ENCODE peak calls at places on chromosomes 3 and 15, in six cellular contexts. One of them, this sample, is unnamed.

GRCh38 chr3:193768069-193768391 is 175.0 kb downstream of the OPA1 start:
- DNase-seq in endodermal cell: peak
- DNase-seq in epithelial cell of esophagus: peak
- DNase-seq in MCF 10A: no peak
- DNase-seq in Calu3: no peak
- DNase-seq in neural progenitor cell: no peak
- DNase-seq in this sample: no peak

GRCh38 chr15:32774022-32774421 is 56.2 kb downstream of the GREM1 start:
- DNase-seq in endodermal cell: no peak
- DNase-seq in neural progenitor cell: no peak
- DNase-seq in MCF 10A: peak
- DNase-seq in epithelial cell of esophagus: peak
- DNase-seq in Calu3: no peak
- DNase-seq in this sample: peak

GRCh38 chr15:64369078-64369607 is 12.1 kb downstream of the PCLAF start:
- DNase-seq in Calu3: no peak
- DNase-seq in MCF 10A: no peak
- DNase-seq in epithelial cell of esophagus: no peak
- DNase-seq in endodermal cell: no peak
- DNase-seq in neural progenitor cell: no peak
- DNase-seq in this sample: no peak

GRCh38 chr15:88835119-88835518 is 31.9 kb downstream of the ACAN start:
- DNase-seq in MCF 10A: no peak
- DNase-seq in epithelial cell of esophagus: peak
- DNase-seq in endodermal cell: no peak
- DNase-seq in Calu3: no peak
- DNase-seq in neural progenitor cell: no peak
- DNase-seq in this sample: no peak

GRCh38 chr3:66889758-66890576 is 108.1 kb upstream of the KBTBD8 start:
- DNase-seq in neural progenitor cell: no peak
- DNase-seq in Calu3: no peak
- DNase-seq in endodermal cell: no peak
- DNase-seq in epithelial cell of esophagus: no peak
- DNase-seq in MCF 10A: no peak
- DNase-seq in this sample: no peak

GRCh38 chr3:58074126-58074715 is 66.0 kb downstream of the FLNB start:
- DNase-seq in neural progenitor cell: no peak
- DNase-seq in epithelial cell of esophagus: no peak
- DNase-seq in MCF 10A: no peak
- DNase-seq in endodermal cell: no peak
- DNase-seq in Calu3: no peak
- DNase-seq in this sample: no peak

GRCh38 chr15:85380860-85381535 is 595 bp downstream of the AKAP13 start:
- DNase-seq in epithelial cell of esophagus: peak
- DNase-seq in endodermal cell: no peak
- DNase-seq in MCF 10A: peak
- DNase-seq in Calu3: peak
- DNase-seq in neural progenitor cell: peak
- DNase-seq in this sample: peak

GRCh38 chr3:33372218-33373081 is 67.8 kb downstream of the UBP1 start:
- DNase-seq in MCF 10A: peak
- DNase-seq in endodermal cell: peak
- DNase-seq in Calu3: peak
- DNase-seq in neural progenitor cell: peak
- DNase-seq in epithelial cell of esophagus: peak
- DNase-seq in this sample: peak

GRCh38 chr15:70035719-70036077 is 62.0 kb downstream of the TLE3 start:
- DNase-seq in epithelial cell of esophagus: no peak
- DNase-seq in Calu3: no peak
- DNase-seq in neural progenitor cell: no peak
- DNase-seq in endodermal cell: no peak
- DNase-seq in MCF 10A: no peak
- DNase-seq in this sample: no peak

GRCh38 chr3:13518516-13519351 is 30.2 kb upstream of the FBLN2 start:
- DNase-seq in Calu3: no peak
- DNase-seq in epithelial cell of esophagus: no peak
- DNase-seq in neural progenitor cell: no peak
- DNase-seq in endodermal cell: no peak
- DNase-seq in MCF 10A: no peak
- DNase-seq in this sample: no peak

GRCh38 chr15:63291507-63291906 is 14.1 kb downstream of the APH1B start:
- DNase-seq in neural progenitor cell: no peak
- DNase-seq in Calu3: no peak
- DNase-seq in epithelial cell of esophagus: peak
- DNase-seq in endodermal cell: no peak
- DNase-seq in MCF 10A: no peak
- DNase-seq in this sample: no peak

GRCh38 chr3:180680097-180680430 is 775 bp upstream of the CCDC39 start:
- DNase-seq in epithelial cell of esophagus: peak
- DNase-seq in Calu3: peak
- DNase-seq in neural progenitor cell: peak
- DNase-seq in MCF 10A: peak
- DNase-seq in endodermal cell: peak
- DNase-seq in this sample: peak
- TF ChIP-seq CTCF in epithelial cell of esophagus: peak
- TF ChIP-seq CTCF in Calu3: peak
- TF ChIP-seq CTCF in neural progenitor cell: peak
- TF ChIP-seq CTCF in MCF 10A: peak
- TF ChIP-seq CTCF in endodermal cell: peak
- TF ChIP-seq CTCF in this sample: peak

GRCh38 chr3:150503402-150504099 is 42.7 kb downstream of the SERP1 start:
- DNase-seq in epithelial cell of esophagus: no peak
- DNase-seq in Calu3: no peak
- DNase-seq in endodermal cell: peak
- DNase-seq in MCF 10A: no peak
- DNase-seq in neural progenitor cell: no peak
- DNase-seq in this sample: no peak
- TF ChIP-seq CTCF in epithelial cell of esophagus: no peak
- TF ChIP-seq CTCF in Calu3: no peak
- TF ChIP-seq CTCF in endodermal cell: peak
- TF ChIP-seq CTCF in MCF 10A: no peak
- TF ChIP-seq CTCF in neural progenitor cell: no peak
- TF ChIP-seq CTCF in this sample: no peak

GRCh38 chr3:23797490-23797889 is 8.3 kb upstream of the UBE2E1 start:
- DNase-seq in neural progenitor cell: no peak
- DNase-seq in Calu3: no peak
- DNase-seq in endodermal cell: no peak
- DNase-seq in MCF 10A: no peak
- DNase-seq in epithelial cell of esophagus: no peak
- DNase-seq in this sample: no peak
- TF ChIP-seq CTCF in neural progenitor cell: no peak
- TF ChIP-seq CTCF in Calu3: no peak
- TF ChIP-seq CTCF in endodermal cell: no peak
- TF ChIP-seq CTCF in MCF 10A: no peak
- TF ChIP-seq CTCF in epithelial cell of esophagus: no peak
- TF ChIP-seq CTCF in this sample: no peak

GRCh38 chr3:72306800-72307341 is 521.9 kb upstream of the PROK2 start:
- DNase-seq in Calu3: no peak
- DNase-seq in neural progenitor cell: peak
- DNase-seq in endodermal cell: peak
- DNase-seq in epithelial cell of esophagus: peak
- DNase-seq in MCF 10A: peak
- DNase-seq in this sample: no peak
- TF ChIP-seq CTCF in Calu3: no peak
- TF ChIP-seq CTCF in neural progenitor cell: peak
- TF ChIP-seq CTCF in endodermal cell: peak
- TF ChIP-seq CTCF in epithelial cell of esophagus: no peak
- TF ChIP-seq CTCF in MCF 10A: no peak
- TF ChIP-seq CTCF in this sample: no peak

GRCh38 chr15:90286678-90287077 is 21.2 kb downstream of the NGRN start:
- DNase-seq in MCF 10A: peak
- DNase-seq in epithelial cell of esophagus: peak
- DNase-seq in Calu3: peak
- DNase-seq in endodermal cell: no peak
- DNase-seq in neural progenitor cell: peak
- DNase-seq in this sample: peak
- TF ChIP-seq CTCF in MCF 10A: peak
- TF ChIP-seq CTCF in epithelial cell of esophagus: peak
- TF ChIP-seq CTCF in Calu3: peak
- TF ChIP-seq CTCF in endodermal cell: peak
- TF ChIP-seq CTCF in neural progenitor cell: peak
- TF ChIP-seq CTCF in this sample: peak

GRCh38 chr3:132805071-132805470 is 82.9 kb upstream of the NPHP3 start:
- DNase-seq in neural progenitor cell: no peak
- DNase-seq in Calu3: no peak
- DNase-seq in MCF 10A: no peak
- DNase-seq in endodermal cell: no peak
- DNase-seq in epithelial cell of esophagus: no peak
- DNase-seq in this sample: no peak

GRCh38 chr3:132804498-132804897 is 82.3 kb upstream of the NPHP3 start:
- DNase-seq in Calu3: no peak
- DNase-seq in MCF 10A: no peak
- DNase-seq in epithelial cell of esophagus: peak
- DNase-seq in neural progenitor cell: no peak
- DNase-seq in endodermal cell: no peak
- DNase-seq in this sample: no peak

GRCh38 chr3:132800958-132801357 is 78.7 kb upstream of the NPHP3 start:
- DNase-seq in neural progenitor cell: no peak
- DNase-seq in MCF 10A: no peak
- DNase-seq in endodermal cell: no peak
- DNase-seq in Calu3: no peak
- DNase-seq in epithelial cell of esophagus: no peak
- DNase-seq in this sample: no peak

GRCh38 chr3:132803889-132804288 is 81.7 kb upstream of the NPHP3 start:
- DNase-seq in MCF 10A: no peak
- DNase-seq in Calu3: no peak
- DNase-seq in endodermal cell: peak
- DNase-seq in neural progenitor cell: peak
- DNase-seq in epithelial cell of esophagus: no peak
- DNase-seq in this sample: no peak
- TF ChIP-seq CTCF in MCF 10A: no peak
- TF ChIP-seq CTCF in Calu3: no peak
- TF ChIP-seq CTCF in endodermal cell: peak
- TF ChIP-seq CTCF in neural progenitor cell: peak
- TF ChIP-seq CTCF in epithelial cell of esophagus: no peak
- TF ChIP-seq CTCF in this sample: no peak

GRCh38 chr15:40845036-40845435 is 1.2 kb downstream of the SPINT1 start:
- DNase-seq in epithelial cell of esophagus: peak
- DNase-seq in MCF 10A: peak
- DNase-seq in Calu3: no peak
- DNase-seq in endodermal cell: no peak
- DNase-seq in neural progenitor cell: no peak
- DNase-seq in this sample: no peak

GRCh38 chr15:40843885-40844542 is at the start of gene SPINT1:
- DNase-seq in epithelial cell of esophagus: peak
- DNase-seq in MCF 10A: peak
- DNase-seq in Calu3: peak
- DNase-seq in neural progenitor cell: peak
- DNase-seq in endodermal cell: peak
- DNase-seq in this sample: peak

GRCh38 chr15:40841741-40842140 is 2.1 kb upstream of the SPINT1 start:
- DNase-seq in neural progenitor cell: no peak
- DNase-seq in endodermal cell: no peak
- DNase-seq in Calu3: no peak
- DNase-seq in epithelial cell of esophagus: no peak
- DNase-seq in MCF 10A: no peak
- DNase-seq in this sample: no peak

GRCh38 chr15:40844543-40844981 is 714 bp downstream of the SPINT1 start:
- DNase-seq in Calu3: no peak
- DNase-seq in epithelial cell of esophagus: peak
- DNase-seq in endodermal cell: peak
- DNase-seq in neural progenitor cell: peak
- DNase-seq in MCF 10A: peak
- DNase-seq in this sample: peak

GRCh38 chr15:40843183-40843884 is 514 bp upstream of the SPINT1 start:
- DNase-seq in neural progenitor cell: no peak
- DNase-seq in Calu3: no peak
- DNase-seq in endodermal cell: no peak
- DNase-seq in MCF 10A: no peak
- DNase-seq in epithelial cell of esophagus: no peak
- DNase-seq in this sample: no peak
- TF ChIP-seq CTCF in neural progenitor cell: no peak
- TF ChIP-seq CTCF in Calu3: no peak
- TF ChIP-seq CTCF in endodermal cell: no peak
- TF ChIP-seq CTCF in MCF 10A: no peak
- TF ChIP-seq CTCF in epithelial cell of esophagus: no peak
- TF ChIP-seq CTCF in this sample: no peak

GRCh38 chr3:171018151-171018935 is 8.2 kb downstream of the SLC2A2 start:
- DNase-seq in neural progenitor cell: peak
- DNase-seq in endodermal cell: peak
- DNase-seq in Calu3: peak
- DNase-seq in MCF 10A: no peak
- DNase-seq in epithelial cell of esophagus: no peak
- DNase-seq in this sample: no peak
- TF ChIP-seq CTCF in neural progenitor cell: peak
- TF ChIP-seq CTCF in endodermal cell: peak
- TF ChIP-seq CTCF in Calu3: peak
- TF ChIP-seq CTCF in MCF 10A: no peak
- TF ChIP-seq CTCF in epithelial cell of esophagus: no peak
- TF ChIP-seq CTCF in this sample: no peak

This sample was measured in RWPE1.